ENCODE peak calls at places on chromosomes 4 and X, in six cellular contexts. One of them, this sample, is unnamed. For H3K36me3 and H3K79me2, the result is how much of the 10 kb centered on the place peaks cover.

GRCh38 chr4:86855572-86855971 is 6.4 kb upstream of the SLC10A6 start:
- DNase-seq in HCT116: peak
- DNase-seq in neural progenitor cell: no peak
- DNase-seq in GM23248: peak
- DNase-seq in fibroblast of lung: no peak
- DNase-seq in Karpas-422: no peak
- DNase-seq in this sample: no peak

GRCh38 chr4:113738251-113738650 is 23.3 kb downstream of the CAMK2D start:
- DNase-seq in Karpas-422: no peak
- DNase-seq in HCT116: no peak
- DNase-seq in neural progenitor cell: no peak
- DNase-seq in GM23248: peak
- DNase-seq in fibroblast of lung: peak
- DNase-seq in this sample: no peak

GRCh38 chrX:115642895-115643530 is 82.0 kb downstream of the PLS3 start:
- DNase-seq in GM23248: peak
- DNase-seq in neural progenitor cell: peak
- DNase-seq in Karpas-422: peak
- DNase-seq in fibroblast of lung: peak
- DNase-seq in HCT116: peak
- DNase-seq in this sample: peak

GRCh38 chr4:101328063-101328602 is 19.2 kb downstream of the PPP3CA start:
- DNase-seq in HCT116: no peak
- DNase-seq in neural progenitor cell: no peak
- DNase-seq in GM23248: no peak
- DNase-seq in fibroblast of lung: no peak
- DNase-seq in Karpas-422: no peak
- DNase-seq in this sample: peak

GRCh38 chrX:40008841-40009461 is 88.8 kb downstream of the BCOR start:
- DNase-seq in fibroblast of lung: peak
- DNase-seq in HCT116: no peak
- DNase-seq in Karpas-422: no peak
- DNase-seq in neural progenitor cell: peak
- DNase-seq in GM23248: peak
- DNase-seq in this sample: no peak

GRCh38 chr4:106494066-106494465 is 125.5 kb upstream of the GIMD1 start:
- DNase-seq in fibroblast of lung: peak
- DNase-seq in GM23248: peak
- DNase-seq in HCT116: no peak
- DNase-seq in neural progenitor cell: no peak
- DNase-seq in Karpas-422: no peak
- DNase-seq in this sample: no peak

GRCh38 chrX:113019958-113020357 is 179.3 kb upstream of the AMOT start:
- DNase-seq in GM23248: no peak
- DNase-seq in HCT116: no peak
- DNase-seq in fibroblast of lung: no peak
- DNase-seq in neural progenitor cell: no peak
- DNase-seq in Karpas-422: no peak
- DNase-seq in this sample: no peak

GRCh38 chrX:19805054-19805690 is 82.2 kb downstream of the SH3KBP1 start:
- DNase-seq in HCT116: no peak
- DNase-seq in neural progenitor cell: no peak
- DNase-seq in GM23248: peak
- DNase-seq in Karpas-422: no peak
- DNase-seq in fibroblast of lung: no peak
- DNase-seq in this sample: no peak

GRCh38 chr4:41125558-41126311 is 88.6 kb downstream of the APBB2 start:
- DNase-seq in HCT116: no peak
- DNase-seq in fibroblast of lung: peak
- DNase-seq in GM23248: no peak
- DNase-seq in Karpas-422: no peak
- DNase-seq in neural progenitor cell: no peak
- DNase-seq in this sample: no peak

GRCh38 chr4:23333946-23334878 is 555.6 kb downstream of the PPARGC1A start:
- DNase-seq in Karpas-422: peak
- DNase-seq in fibroblast of lung: peak
- DNase-seq in neural progenitor cell: peak
- DNase-seq in HCT116: no peak
- DNase-seq in GM23248: peak
- DNase-seq in this sample: peak

GRCh38 chr4:84901173-84901572 is 65.3 kb downstream of the WDFY3 start:
- DNase-seq in HCT116: no peak
- DNase-seq in neural progenitor cell: no peak
- DNase-seq in GM23248: no peak
- DNase-seq in fibroblast of lung: no peak
- DNase-seq in Karpas-422: no peak
- DNase-seq in this sample: no peak

GRCh38 chr4:128924951-128925350 is 115.5 kb downstream of the JADE1 start:
- DNase-seq in neural progenitor cell: no peak
- DNase-seq in GM23248: peak
- DNase-seq in HCT116: no peak
- DNase-seq in Karpas-422: peak
- DNase-seq in fibroblast of lung: no peak
- DNase-seq in this sample: no peak

GRCh38 chr4:139666735-139667266 is 1.2 kb downstream of the MGST2 start:
- DNase-seq in fibroblast of lung: peak
- DNase-seq in HCT116: no peak
- DNase-seq in neural progenitor cell: peak
- DNase-seq in Karpas-422: peak
- DNase-seq in GM23248: no peak
- DNase-seq in this sample: no peak

GRCh38 chrX:13774696-13775095 is 40.1 kb downstream of the OFD1 start:
- DNase-seq in GM23248: no peak
- DNase-seq in HCT116: no peak
- DNase-seq in neural progenitor cell: no peak
- DNase-seq in fibroblast of lung: no peak
- DNase-seq in Karpas-422: no peak
- DNase-seq in this sample: no peak

GRCh38 chr4:174119051-174119450 is 164.4 kb downstream of the FBXO8 start:
- DNase-seq in Karpas-422: no peak
- DNase-seq in HCT116: no peak
- DNase-seq in neural progenitor cell: no peak
- DNase-seq in fibroblast of lung: peak
- DNase-seq in GM23248: peak
- DNase-seq in this sample: no peak

GRCh38 chrX:136694491-136695087 is 46.6 kb downstream of the CD40LG start:
- DNase-seq in fibroblast of lung: peak
- DNase-seq in Karpas-422: peak
- DNase-seq in HCT116: peak
- DNase-seq in neural progenitor cell: peak
- DNase-seq in GM23248: peak
- DNase-seq in this sample: peak

GRCh38 chrX:120262781-120263719 is 12.4 kb downstream of the ZBTB33 start:
- DNase-seq in neural progenitor cell: no peak
- DNase-seq in GM23248: no peak
- DNase-seq in fibroblast of lung: no peak
- DNase-seq in Karpas-422: no peak
- DNase-seq in HCT116: no peak
- DNase-seq in this sample: no peak

GRCh38 chrX:118679290-118679689 is 48.1 kb upstream of the IL13RA1 start:
- DNase-seq in GM23248: no peak
- DNase-seq in HCT116: no peak
- DNase-seq in Karpas-422: no peak
- DNase-seq in neural progenitor cell: no peak
- DNase-seq in fibroblast of lung: no peak
- DNase-seq in this sample: no peak
- H3K36me3 ChIP-seq in GM23248: under half
- H3K36me3 ChIP-seq in HCT116: under half
- H3K36me3 ChIP-seq in Karpas-422: under half
- H3K36me3 ChIP-seq in neural progenitor cell: under half
- H3K36me3 ChIP-seq in fibroblast of lung: under half
- H3K36me3 ChIP-seq in this sample: under half

DNA sequence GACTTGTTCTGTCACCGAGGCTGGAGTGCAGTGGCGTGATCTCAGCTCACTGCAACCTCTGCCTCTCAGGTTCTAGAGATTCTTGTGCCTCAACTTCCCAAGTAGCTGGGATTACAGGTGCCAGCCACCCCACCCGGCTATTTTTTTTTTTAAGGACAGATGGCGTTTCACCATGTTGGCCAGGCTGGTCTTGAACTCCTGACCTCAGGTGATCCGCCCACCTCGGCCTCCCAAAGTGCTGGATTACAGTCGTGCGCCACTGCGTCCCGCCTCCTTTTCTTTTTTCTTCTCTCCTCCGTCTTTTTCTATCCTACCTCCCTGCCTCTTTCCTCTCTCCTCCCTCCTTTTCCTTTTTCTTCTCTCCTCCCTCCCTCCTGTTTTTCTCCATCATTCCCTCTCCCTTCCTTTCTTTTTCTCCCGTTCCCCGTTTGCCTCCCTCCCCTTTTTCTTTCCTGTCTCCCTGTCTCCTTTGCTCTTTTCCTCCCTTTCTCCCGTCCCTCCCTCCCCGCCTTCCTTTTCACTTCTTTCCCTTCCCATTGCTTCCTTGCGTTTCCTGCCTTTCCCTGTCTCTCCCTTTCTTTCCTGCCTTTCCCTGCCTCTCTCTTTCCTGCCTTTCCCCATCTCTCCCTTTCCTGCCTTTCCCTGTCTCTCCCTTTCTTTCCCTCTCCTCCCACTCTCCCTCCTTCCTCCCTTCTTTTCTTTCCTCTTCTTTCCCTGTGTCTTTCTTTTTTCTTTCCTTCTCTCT is 2.1 kb upstream of the SLC25A6 start:
- DNase-seq in Karpas-422: no peak
- DNase-seq in GM23248: no peak
- DNase-seq in fibroblast of lung: no peak
- DNase-seq in neural progenitor cell: no peak
- DNase-seq in HCT116: no peak
- DNase-seq in this sample: no peak
- H3K4me3 ChIP-seq in Karpas-422: peak
- H3K4me3 ChIP-seq in GM23248: peak
- H3K4me3 ChIP-seq in fibroblast of lung: no peak
- H3K4me3 ChIP-seq in neural progenitor cell: peak
- H3K4me3 ChIP-seq in HCT116: peak
- H3K4me3 ChIP-seq in this sample: no peak

GRCh38 chr4:177006331-177006730 is 213.6 kb upstream of the VEGFC start:
- DNase-seq in GM23248: no peak
- DNase-seq in HCT116: no peak
- DNase-seq in Karpas-422: no peak
- DNase-seq in neural progenitor cell: no peak
- DNase-seq in fibroblast of lung: no peak
- DNase-seq in this sample: no peak
- H3K79me2 ChIP-seq in GM23248: under half
- H3K79me2 ChIP-seq in HCT116: under half
- H3K79me2 ChIP-seq in Karpas-422: under half
- H3K79me2 ChIP-seq in neural progenitor cell: under half
- H3K79me2 ChIP-seq in fibroblast of lung: under half
- H3K79me2 ChIP-seq in this sample: under half

DNA sequence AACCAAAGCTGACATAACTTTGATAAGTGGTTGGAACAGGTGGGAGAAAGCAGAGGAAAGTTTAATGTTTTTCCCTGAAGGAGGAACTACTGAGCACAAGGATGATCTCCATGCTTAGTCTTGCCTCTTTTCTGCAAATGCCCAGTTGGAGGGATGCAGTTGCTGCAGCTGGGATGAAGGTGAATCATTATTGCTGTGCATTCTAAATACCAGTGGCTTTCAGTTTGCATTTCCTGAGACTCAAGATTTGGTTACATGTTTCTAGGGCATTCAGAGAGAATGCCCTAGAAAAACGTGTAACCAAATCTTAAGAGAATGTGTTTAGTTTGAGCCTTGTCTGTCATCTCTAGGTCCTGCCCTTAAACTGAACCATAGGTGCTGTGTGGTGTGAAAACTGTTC is 42.2 kb downstream of the METTL14 start:
- DNase-seq in GM23248: peak
- DNase-seq in fibroblast of lung: no peak
- DNase-seq in Karpas-422: no peak
- DNase-seq in HCT116: no peak
- DNase-seq in neural progenitor cell: no peak
- DNase-seq in this sample: no peak
- H3K36me3 ChIP-seq in GM23248: half or more
- H3K36me3 ChIP-seq in fibroblast of lung: under half
- H3K36me3 ChIP-seq in Karpas-422: half or more
- H3K36me3 ChIP-seq in HCT116: under half
- H3K36me3 ChIP-seq in neural progenitor cell: under half
- H3K36me3 ChIP-seq in this sample: under half

GRCh38 chr4:39062094-39062493 is at the start of gene KLHL5:
- DNase-seq in GM23248: peak
- DNase-seq in Karpas-422: no peak
- DNase-seq in HCT116: no peak
- DNase-seq in neural progenitor cell: peak
- DNase-seq in fibroblast of lung: no peak
- DNase-seq in this sample: no peak
- H3K4me3 ChIP-seq in GM23248: peak
- H3K4me3 ChIP-seq in Karpas-422: no peak
- H3K4me3 ChIP-seq in HCT116: no peak
- H3K4me3 ChIP-seq in neural progenitor cell: peak
- H3K4me3 ChIP-seq in fibroblast of lung: no peak
- H3K4me3 ChIP-seq in this sample: no peak

GRCh38 chrX:152830312-152831305 is at the start of the genes CETN2 and NSDHL:
- DNase-seq in fibroblast of lung: peak
- DNase-seq in GM23248: peak
- DNase-seq in HCT116: peak
- DNase-seq in Karpas-422: peak
- DNase-seq in neural progenitor cell: peak
- DNase-seq in this sample: peak
- H3K79me2 ChIP-seq in fibroblast of lung: under half
- H3K79me2 ChIP-seq in GM23248: under half
- H3K79me2 ChIP-seq in HCT116: under half
- H3K79me2 ChIP-seq in Karpas-422: under half
- H3K79me2 ChIP-seq in neural progenitor cell: under half
- H3K79me2 ChIP-seq in this sample: under half

GRCh38 chrX:2342281-2342688 is 158.5 kb downstream of the DHRSX start:
- DNase-seq in Karpas-422: no peak
- DNase-seq in HCT116: no peak
- DNase-seq in fibroblast of lung: no peak
- DNase-seq in neural progenitor cell: no peak
- DNase-seq in GM23248: no peak
- DNase-seq in this sample: no peak
- H3K36me3 ChIP-seq in Karpas-422: under half
- H3K36me3 ChIP-seq in HCT116: under half
- H3K36me3 ChIP-seq in fibroblast of lung: under half
- H3K36me3 ChIP-seq in neural progenitor cell: under half
- H3K36me3 ChIP-seq in GM23248: under half
- H3K36me3 ChIP-seq in this sample: under half

GRCh38 chrX:41010188-41010846 is 74.9 kb upstream of the USP9X start:
- DNase-seq in Karpas-422: no peak
- DNase-seq in fibroblast of lung: peak
- DNase-seq in HCT116: no peak
- DNase-seq in GM23248: peak
- DNase-seq in neural progenitor cell: peak
- DNase-seq in this sample: no peak
- H3K4me3 ChIP-seq in Karpas-422: peak
- H3K4me3 ChIP-seq in fibroblast of lung: peak
- H3K4me3 ChIP-seq in HCT116: no peak
- H3K4me3 ChIP-seq in GM23248: peak
- H3K4me3 ChIP-seq in neural progenitor cell: no peak
- H3K4me3 ChIP-seq in this sample: no peak